ENCODE peak calls at places on chromosomes 16 and 17, in ten cellular contexts. S is OCI-LY7, M is GM23248, P is mammary epithelial cell, X is astrocyte, U is neural progenitor cell, I is GM12878, D is K562, G is GM23338, H is SK-N-SH. R is an unnamed sample.

GRCh38 chr16:54931757-54932660 is 1.3 kb downstream of the IRX5 start:
- DNase-seq in S (no peak), M (peak; percentile 71), P (peak; percentile 49), X (no peak), U (peak; percentile 47), I (no peak), D (no peak), G (peak; percentile 41), H (peak; percentile 53), R (peak; percentile 34)

GRCh38 chr17:80774643-80775281 is 216.9 kb upstream of the CHMP6 start:
- DNase-seq in S (peak; percentile 53), M (no peak), P (no peak), X (no peak), U (no peak), I (no peak), D (no peak), G (no peak), H (no peak), R (no peak)

GRCh38 chr16:51940183-51940582 is 606.8 kb downstream of the TOX3 start:
- DNase-seq in S (no peak), M (no peak), P (no peak), X (no peak), U (no peak), I (no peak), D (no peak), G (no peak), H (no peak), R (no peak)

GRCh38 chr17:60300949-60301348 is 91.0 kb downstream of the USP32 start:
- DNase-seq in S (no peak), M (no peak), P (no peak), X (no peak), U (no peak), I (no peak), D (no peak), G (no peak), H (no peak), R (peak; percentile 17)

GRCh38 chr16:48126801-48127644 is 28.8 kb downstream of the ABCC12 start:
- DNase-seq in S (no peak), M (peak; percentile 93), P (peak; percentile 80), X (peak; percentile 99), U (no peak), I (no peak), D (no peak), G (no peak), H (no peak), R (peak; percentile 95)

GRCh38 chr17:43803758-43804157 is 23.5 kb downstream of the CFAP97D1 start:
- DNase-seq in S (no peak), M (peak; percentile 27), P (no peak), X (peak; percentile 21), U (no peak), I (no peak), D (no peak), G (peak; percentile 71), H (no peak), R (peak; percentile 40)

GRCh38 chr16:81266680-81267095 is 28.2 kb downstream of the BCO1 start:
- DNase-seq in S (no peak), M (no peak), P (peak; percentile 67), X (peak; percentile 13), U (no peak), I (no peak), D (no peak), G (no peak), H (no peak), R (peak; percentile 36)

GRCh38 chr16:6132121-6132520 is 1034.5 kb upstream of the EEF2KMT start:
- DNase-seq in S (no peak), M (no peak), P (no peak), X (peak; percentile 39), U (no peak), I (no peak), D (no peak), G (no peak), H (no peak), R (no peak)

GRCh38 chr16:81616321-81617020 is 162.6 kb upstream of the PLCG2 start:
- DNase-seq in S (peak; percentile 74), M (peak; percentile 73), P (no peak), X (peak; percentile 39), U (peak; percentile 35), I (peak; percentile 54), D (no peak), G (no peak), H (peak; percentile 65), R (peak; percentile 59)

GRCh38 chr16:79213214-79213613 is 387.3 kb downstream of the MAF start:
- DNase-seq in S (no peak), M (peak; percentile 4), P (no peak), X (no peak), U (no peak), I (no peak), D (no peak), G (no peak), H (no peak), R (no peak)

GRCh38 chr16:14369734-14370598 is 260.1 kb downstream of the PARN start:
- DNase-seq in S (no peak), M (peak; percentile 85), P (peak; percentile 35), X (no peak), U (no peak), I (no peak), D (no peak), G (no peak), H (no peak), R (no peak)

GRCh38 chr16:66713076-66713475 is 16.5 kb upstream of the CMTM4 start:
- DNase-seq in S (no peak), M (peak; percentile 19), P (no peak), X (no peak), U (no peak), I (no peak), D (no peak), G (no peak), H (no peak), R (no peak)

GRCh38 chr16:16940351-16940750 is 530.4 kb downstream of the XYLT1 start:
- DNase-seq in S (no peak), M (no peak), P (no peak), X (no peak), U (no peak), I (no peak), D (peak; percentile 15), G (peak; percentile 53), H (no peak), R (no peak)

GRCh38 chr16:51820176-51820575 is 669.1 kb upstream of the SALL1 start:
- DNase-seq in S (no peak), M (no peak), P (no peak), X (no peak), U (no peak), I (no peak), D (no peak), G (no peak), H (no peak), R (no peak)

GRCh38 chr17:18957831-18958230 is 5.9 kb downstream of the SLC5A10 start:
- DNase-seq in S (no peak), M (no peak), P (no peak), X (no peak), U (no peak), I (no peak), D (no peak), G (no peak), H (no peak), R (no peak)

GRCh38 chr16:80733366-80733901 is 71.0 kb downstream of the CDYL2 start:
- DNase-seq in S (no peak), M (no peak), P (no peak), X (no peak), U (no peak), I (no peak), D (no peak), G (no peak), H (no peak), R (no peak)

GRCh38 chr16:84368327-84368996 is at the start of gene ATP2C2:
- DNase-seq in S (no peak), M (no peak), P (peak; percentile 62), X (no peak), U (peak; percentile 69), I (no peak), D (no peak), G (peak; percentile 93), H (peak; percentile 38), R (no peak)
- H2AFZ ChIP-seq in S (no peak within 1 kb of the TSS), M (no peak within 1 kb of the TSS), P (peak within 1 kb of the TSS; percentile 66), X (no peak within 1 kb of the TSS), U (peak within 1 kb of the TSS; percentile 95), I (no peak within 1 kb of the TSS), D (no peak within 1 kb of the TSS), G (peak within 1 kb of the TSS; percentile 98), H (no peak within 1 kb of the TSS), R (no peak within 1 kb of the TSS)

GRCh38 chr17:58660621-58661020 is 31.2 kb downstream of the TEX14 start:
- DNase-seq in S (no peak), M (no peak), P (no peak), X (no peak), U (no peak), I (no peak), D (no peak), G (no peak), H (no peak), R (no peak)
- H2AFZ ChIP-seq in S (no peak overlapping the region), M (no peak overlapping the region), P (no peak overlapping the region), X (no peak overlapping the region), U (peak overlapping the region; percentile 72), I (no peak overlapping the region), D (peak overlapping the region; percentile 10), G (no peak overlapping the region), H (no peak overlapping the region), R (no peak overlapping the region)

GRCh38 chr16:67718668-67719047 is 458 bp downstream of the GFOD2 start:
- DNase-seq in S (peak; percentile 38), M (peak; percentile 36), P (peak; percentile 23), X (no peak), U (no peak), I (no peak), D (peak; percentile 23), G (peak; percentile 57), H (no peak), R (no peak)
- H2AFZ ChIP-seq in S (peak overlapping the region; percentile 67), M (peak overlapping the region; percentile 94), P (peak overlapping the region; percentile 97), X (peak overlapping the region; percentile 86), U (peak overlapping the region; percentile 57), I (peak overlapping the region; percentile 97), D (peak overlapping the region; percentile 93), G (peak overlapping the region; percentile 86), H (peak overlapping the region; percentile 79), R (peak overlapping the region; percentile 81)

GRCh38 chr17:17606416-17607000 is 15.0 kb upstream of the PEMT start:
- DNase-seq in S (no peak), M (peak; percentile 69), P (no peak), X (no peak), U (no peak), I (no peak), D (peak; percentile 45), G (no peak), H (no peak), R (no peak)
- H2AFZ ChIP-seq in S (no peak overlapping the region), M (peak overlapping the region; percentile 53), P (no peak overlapping the region), X (no peak overlapping the region), U (no peak overlapping the region), I (no peak overlapping the region), D (peak overlapping the region; percentile 94), G (no peak overlapping the region), H (no peak overlapping the region), R (no peak overlapping the region)

GRCh38 chr17:78251773-78252103 is 20.3 kb downstream of the TMEM235 start:
- DNase-seq in S (no peak), M (no peak), P (no peak), X (no peak), U (no peak), I (no peak), D (no peak), G (no peak), H (no peak), R (no peak)
- H2AFZ ChIP-seq in S (no peak overlapping the region), M (no peak overlapping the region), P (no peak overlapping the region), X (no peak overlapping the region), U (no peak overlapping the region), I (no peak overlapping the region), D (no peak overlapping the region), G (no peak overlapping the region), H (no peak overlapping the region), R (no peak overlapping the region)